ENCODE peak calls at places on chromosomes 6 and 20, in six cellular contexts. One of them, this sample, is unnamed.

GRCh38 chr6:14674458-14674857 is 556.9 kb downstream of the CD83 start:
- DNase-seq in glutamatergic neuron: no peak
- DNase-seq in MCF 10A: no peak
- DNase-seq in foreskin fibroblast: no peak
- DNase-seq in astrocyte: no peak
- DNase-seq in pancreas: no peak
- DNase-seq in this sample: no peak

GRCh38 chr20:33359399-33360261 is 41.7 kb downstream of the CDK5RAP1 start:
- DNase-seq in glutamatergic neuron: no peak
- DNase-seq in MCF 10A: no peak
- DNase-seq in foreskin fibroblast: no peak
- DNase-seq in astrocyte: no peak
- DNase-seq in pancreas: no peak
- DNase-seq in this sample: no peak

GRCh38 chr20:1005452-1006027 is 3.4 kb upstream of the RSPO4 start:
- DNase-seq in glutamatergic neuron: peak
- DNase-seq in MCF 10A: peak
- DNase-seq in foreskin fibroblast: peak
- DNase-seq in astrocyte: peak
- DNase-seq in pancreas: peak
- DNase-seq in this sample: no peak

GRCh38 chr6:142568857-142569597 is 267.2 kb downstream of the ADGRG6 start:
- DNase-seq in glutamatergic neuron: no peak
- DNase-seq in MCF 10A: no peak
- DNase-seq in foreskin fibroblast: peak
- DNase-seq in astrocyte: peak
- DNase-seq in pancreas: no peak
- DNase-seq in this sample: no peak

GRCh38 chr6:88358846-88359245 is 192.7 kb upstream of the CNR1 start:
- DNase-seq in glutamatergic neuron: no peak
- DNase-seq in MCF 10A: peak
- DNase-seq in foreskin fibroblast: peak
- DNase-seq in astrocyte: peak
- DNase-seq in pancreas: no peak
- DNase-seq in this sample: no peak

GRCh38 chr6:11538049-11538798 is 675 bp downstream of the TMEM170B start:
- DNase-seq in glutamatergic neuron: peak
- DNase-seq in MCF 10A: no peak
- DNase-seq in foreskin fibroblast: peak
- DNase-seq in astrocyte: no peak
- DNase-seq in pancreas: peak
- DNase-seq in this sample: peak

GRCh38 chr6:157406666-157407065 is 25.7 kb downstream of the ZDHHC14 start:
- DNase-seq in glutamatergic neuron: no peak
- DNase-seq in MCF 10A: no peak
- DNase-seq in foreskin fibroblast: no peak
- DNase-seq in astrocyte: no peak
- DNase-seq in pancreas: no peak
- DNase-seq in this sample: no peak

GRCh38 chr20:46828471-46828870 is 66.2 kb upstream of the EYA2 start:
- DNase-seq in glutamatergic neuron: no peak
- DNase-seq in MCF 10A: no peak
- DNase-seq in foreskin fibroblast: peak
- DNase-seq in astrocyte: peak
- DNase-seq in pancreas: no peak
- DNase-seq in this sample: no peak

GRCh38 chr6:133778414-133778813 is 110.5 kb upstream of the TCF21 start:
- DNase-seq in glutamatergic neuron: no peak
- DNase-seq in MCF 10A: peak
- DNase-seq in foreskin fibroblast: peak
- DNase-seq in astrocyte: peak
- DNase-seq in pancreas: no peak
- DNase-seq in this sample: no peak

GRCh38 chr20:45975686-45976085 is 3.7 kb upstream of the ZNF335 start:
- DNase-seq in glutamatergic neuron: no peak
- DNase-seq in MCF 10A: no peak
- DNase-seq in foreskin fibroblast: no peak
- DNase-seq in astrocyte: no peak
- DNase-seq in pancreas: no peak
- DNase-seq in this sample: no peak

GRCh38 chr20:53826597-53827291 is 233.1 kb upstream of the ZNF217 start:
- DNase-seq in glutamatergic neuron: no peak
- DNase-seq in MCF 10A: no peak
- DNase-seq in foreskin fibroblast: peak
- DNase-seq in astrocyte: no peak
- DNase-seq in pancreas: no peak
- DNase-seq in this sample: peak

GRCh38 chr6:43204271-43205105 is 22.5 kb downstream of the CUL9 start:
- DNase-seq in glutamatergic neuron: no peak
- DNase-seq in MCF 10A: no peak
- DNase-seq in foreskin fibroblast: no peak
- DNase-seq in astrocyte: no peak
- DNase-seq in pancreas: no peak
- DNase-seq in this sample: no peak

GRCh38 chr6:113894712-113895674 is 37.8 kb downstream of the MARCKS start:
- DNase-seq in glutamatergic neuron: no peak
- DNase-seq in MCF 10A: no peak
- DNase-seq in foreskin fibroblast: peak
- DNase-seq in astrocyte: peak
- DNase-seq in pancreas: no peak
- DNase-seq in this sample: no peak

GRCh38 chr20:327946-328563 is 2.7 kb downstream of the SOX12 start:
- DNase-seq in glutamatergic neuron: no peak
- DNase-seq in MCF 10A: no peak
- DNase-seq in foreskin fibroblast: peak
- DNase-seq in astrocyte: no peak
- DNase-seq in pancreas: no peak
- DNase-seq in this sample: no peak

GRCh38 chr20:5714261-5715041 is 35.8 kb upstream of the SHLD1 start:
- DNase-seq in glutamatergic neuron: no peak
- DNase-seq in MCF 10A: no peak
- DNase-seq in foreskin fibroblast: no peak
- DNase-seq in astrocyte: no peak
- DNase-seq in pancreas: no peak
- DNase-seq in this sample: no peak

GRCh38 chr20:50629675-50630055 is 61.7 kb downstream of the RIPOR3 start:
- DNase-seq in glutamatergic neuron: no peak
- DNase-seq in MCF 10A: no peak
- DNase-seq in foreskin fibroblast: no peak
- DNase-seq in astrocyte: no peak
- DNase-seq in pancreas: no peak
- DNase-seq in this sample: no peak

GRCh38 chr6:151112130-151112529 is 127.6 kb upstream of the AKAP12 start:
- DNase-seq in glutamatergic neuron: peak
- DNase-seq in MCF 10A: no peak
- DNase-seq in foreskin fibroblast: no peak
- DNase-seq in astrocyte: no peak
- DNase-seq in pancreas: no peak
- DNase-seq in this sample: no peak

GRCh38 chr6:47180633-47181032 is 129.1 kb downstream of the TNFRSF21 start:
- DNase-seq in glutamatergic neuron: no peak
- DNase-seq in MCF 10A: peak
- DNase-seq in foreskin fibroblast: peak
- DNase-seq in astrocyte: no peak
- DNase-seq in pancreas: no peak
- DNase-seq in this sample: no peak

GRCh38 chr6:135102191-135102590 is 47.6 kb upstream of the HBS1L start:
- DNase-seq in glutamatergic neuron: no peak
- DNase-seq in MCF 10A: no peak
- DNase-seq in foreskin fibroblast: no peak
- DNase-seq in astrocyte: no peak
- DNase-seq in pancreas: no peak
- DNase-seq in this sample: no peak

GRCh38 chr6:131061771-131062160 is 1.3 kb downstream of the EPB41L2 start:
- DNase-seq in glutamatergic neuron: no peak
- DNase-seq in MCF 10A: no peak
- DNase-seq in foreskin fibroblast: peak
- DNase-seq in astrocyte: no peak
- DNase-seq in pancreas: no peak
- DNase-seq in this sample: no peak

GRCh38 chr20:19251958-19252669 is 39.7 kb downstream of the SLC24A3 start:
- DNase-seq in glutamatergic neuron: no peak
- DNase-seq in MCF 10A: no peak
- DNase-seq in foreskin fibroblast: no peak
- DNase-seq in astrocyte: no peak
- DNase-seq in pancreas: no peak
- DNase-seq in this sample: no peak

GRCh38 chr6:87815449-87815848 is 113.4 kb upstream of the AKIRIN2 start:
- DNase-seq in glutamatergic neuron: no peak
- DNase-seq in MCF 10A: no peak
- DNase-seq in foreskin fibroblast: no peak
- DNase-seq in astrocyte: no peak
- DNase-seq in pancreas: no peak
- DNase-seq in this sample: no peak

GRCh38 chr20:31989030-31989645 is 21.1 kb upstream of the CCM2L start:
- DNase-seq in glutamatergic neuron: no peak
- DNase-seq in MCF 10A: no peak
- DNase-seq in foreskin fibroblast: no peak
- DNase-seq in astrocyte: no peak
- DNase-seq in pancreas: no peak
- DNase-seq in this sample: no peak

GRCh38 chr6:11033825-11034224 is 10.3 kb downstream of the ELOVL2 start:
- DNase-seq in glutamatergic neuron: no peak
- DNase-seq in MCF 10A: no peak
- DNase-seq in foreskin fibroblast: peak
- DNase-seq in astrocyte: peak
- DNase-seq in pancreas: no peak
- DNase-seq in this sample: no peak

GRCh38 chr20:32436968-32437367 is 78.8 kb downstream of the ASXL1 start:
- DNase-seq in glutamatergic neuron: no peak
- DNase-seq in MCF 10A: no peak
- DNase-seq in foreskin fibroblast: no peak
- DNase-seq in astrocyte: no peak
- DNase-seq in pancreas: no peak
- DNase-seq in this sample: no peak

GRCh38 chr6:139762587-139763031 is 388.2 kb upstream of the CITED2 start:
- DNase-seq in glutamatergic neuron: no peak
- DNase-seq in MCF 10A: peak
- DNase-seq in foreskin fibroblast: peak
- DNase-seq in astrocyte: no peak
- DNase-seq in pancreas: no peak
- DNase-seq in this sample: no peak

GRCh38 chr20:59976196-59976847 is 18.1 kb downstream of the CDH26 start:
- DNase-seq in glutamatergic neuron: no peak
- DNase-seq in MCF 10A: no peak
- DNase-seq in foreskin fibroblast: no peak
- DNase-seq in astrocyte: no peak
- DNase-seq in pancreas: no peak
- DNase-seq in this sample: no peak

GRCh38 chr20:7383218-7383617 is 557.0 kb downstream of the HAO1 start:
- DNase-seq in glutamatergic neuron: no peak
- DNase-seq in MCF 10A: no peak
- DNase-seq in foreskin fibroblast: no peak
- DNase-seq in astrocyte: peak
- DNase-seq in pancreas: no peak
- DNase-seq in this sample: no peak

GRCh38 chr6:3022765-3023662 is 23.3 kb downstream of the NQO2 start:
- DNase-seq in glutamatergic neuron: no peak
- DNase-seq in MCF 10A: no peak
- DNase-seq in foreskin fibroblast: peak
- DNase-seq in astrocyte: no peak
- DNase-seq in pancreas: no peak
- DNase-seq in this sample: no peak

GRCh38 chr6:154166140-154166539 is 127.1 kb downstream of the OPRM1 start:
- DNase-seq in glutamatergic neuron: no peak
- DNase-seq in MCF 10A: no peak
- DNase-seq in foreskin fibroblast: no peak
- DNase-seq in astrocyte: no peak
- DNase-seq in pancreas: no peak
- DNase-seq in this sample: no peak

GRCh38 chr20:17782768-17783167 is 83.0 kb downstream of the BANF2 start:
- DNase-seq in glutamatergic neuron: no peak
- DNase-seq in MCF 10A: no peak
- DNase-seq in foreskin fibroblast: no peak
- DNase-seq in astrocyte: no peak
- DNase-seq in pancreas: no peak
- DNase-seq in this sample: no peak

GRCh38 chr6:111256646-111257045 is 169.3 kb downstream of the SLC16A10 start:
- DNase-seq in glutamatergic neuron: no peak
- DNase-seq in MCF 10A: peak
- DNase-seq in foreskin fibroblast: peak
- DNase-seq in astrocyte: no peak
- DNase-seq in pancreas: no peak
- DNase-seq in this sample: no peak
- TF ChIP-seq CTCF in glutamatergic neuron: no peak
- TF ChIP-seq CTCF in MCF 10A: no peak
- TF ChIP-seq CTCF in foreskin fibroblast: no peak
- TF ChIP-seq CTCF in astrocyte: no peak
- TF ChIP-seq CTCF in pancreas: no peak
- TF ChIP-seq CTCF in this sample: no peak

GRCh38 chr6:161903584-161904232 is 629.8 kb upstream of the AGPAT4 start:
- DNase-seq in glutamatergic neuron: no peak
- DNase-seq in MCF 10A: no peak
- DNase-seq in foreskin fibroblast: no peak
- DNase-seq in astrocyte: no peak
- DNase-seq in pancreas: no peak
- DNase-seq in this sample: no peak
- TF ChIP-seq CTCF in glutamatergic neuron: no peak
- TF ChIP-seq CTCF in MCF 10A: no peak
- TF ChIP-seq CTCF in foreskin fibroblast: no peak
- TF ChIP-seq CTCF in astrocyte: no peak
- TF ChIP-seq CTCF in pancreas: no peak
- TF ChIP-seq CTCF in this sample: no peak

GRCh38 chr6:17193376-17193775 is 87.8 kb upstream of the RBM24 start:
- DNase-seq in glutamatergic neuron: no peak
- DNase-seq in MCF 10A: no peak
- DNase-seq in foreskin fibroblast: no peak
- DNase-seq in astrocyte: peak
- DNase-seq in pancreas: no peak
- DNase-seq in this sample: no peak
- TF ChIP-seq CTCF in glutamatergic neuron: no peak
- TF ChIP-seq CTCF in MCF 10A: no peak
- TF ChIP-seq CTCF in foreskin fibroblast: no peak
- TF ChIP-seq CTCF in astrocyte: no peak
- TF ChIP-seq CTCF in pancreas: no peak
- TF ChIP-seq CTCF in this sample: no peak

GRCh38 chr6:126172151-126172550 is 167.8 kb upstream of the CENPW start:
- DNase-seq in glutamatergic neuron: no peak
- DNase-seq in MCF 10A: no peak
- DNase-seq in foreskin fibroblast: no peak
- DNase-seq in astrocyte: peak
- DNase-seq in pancreas: no peak
- DNase-seq in this sample: no peak

GRCh38 chr6:126174697-126175096 is 165.2 kb upstream of the CENPW start:
- DNase-seq in glutamatergic neuron: no peak
- DNase-seq in MCF 10A: no peak
- DNase-seq in foreskin fibroblast: no peak
- DNase-seq in astrocyte: no peak
- DNase-seq in pancreas: no peak
- DNase-seq in this sample: no peak

GRCh38 chr6:126167726-126168125 is 172.2 kb upstream of the CENPW start:
- DNase-seq in glutamatergic neuron: no peak
- DNase-seq in MCF 10A: no peak
- DNase-seq in foreskin fibroblast: peak
- DNase-seq in astrocyte: no peak
- DNase-seq in pancreas: no peak
- DNase-seq in this sample: no peak

GRCh38 chr6:126170433-126170832 is 169.5 kb upstream of the CENPW start:
- DNase-seq in glutamatergic neuron: no peak
- DNase-seq in MCF 10A: no peak
- DNase-seq in foreskin fibroblast: no peak
- DNase-seq in astrocyte: no peak
- DNase-seq in pancreas: no peak
- DNase-seq in this sample: no peak

GRCh38 chr6:126170875-126171489 is 168.9 kb upstream of the CENPW start:
- DNase-seq in glutamatergic neuron: no peak
- DNase-seq in MCF 10A: peak
- DNase-seq in foreskin fibroblast: peak
- DNase-seq in astrocyte: no peak
- DNase-seq in pancreas: no peak
- DNase-seq in this sample: no peak
- TF ChIP-seq CTCF in glutamatergic neuron: peak
- TF ChIP-seq CTCF in MCF 10A: peak
- TF ChIP-seq CTCF in foreskin fibroblast: peak
- TF ChIP-seq CTCF in astrocyte: peak
- TF ChIP-seq CTCF in pancreas: peak
- TF ChIP-seq CTCF in this sample: no peak